ENCODE peak calls at places on chromosomes 4 and X, in eight cellular contexts. P, U, W, F, G, Q, J and X are unnamed samples.

GRCh38 chr4:80471701-80472100 is 136.2 kb downstream of the CFAP299 start:
- DNase-seq in P (no peak), U (peak), W (peak), F (no peak), G (no peak), Q (no peak), J (peak), X (peak)

GRCh38 chr4:111937368-111937767 is 207.9 kb upstream of the FAM241A start:
- DNase-seq in P (peak), U (peak), W (peak), F (no peak), G (no peak), Q (no peak), J (no peak), X (peak)

GRCh38 chr4:48727666-48728459 is 52.2 kb downstream of the FRYL start:
- DNase-seq in P (no peak), U (peak), W (no peak), F (no peak), G (no peak), Q (no peak), J (no peak), X (no peak)

GRCh38 chr4:155079866-155080265 is 128.6 kb upstream of the NPY2R start:
- DNase-seq in P (no peak), U (peak), W (peak), F (no peak), G (no peak), Q (no peak), J (no peak), X (peak)

GRCh38 chrX:38806875-38807601 is 5.8 kb downstream of the MID1IP1 start:
- DNase-seq in P (peak), U (peak), W (no peak), F (no peak), G (no peak), Q (no peak), J (no peak), X (no peak)

GRCh38 chr4:147398556-147398955 is 82.3 kb upstream of the EDNRA start:
- DNase-seq in P (no peak), U (no peak), W (no peak), F (no peak), G (no peak), Q (no peak), J (no peak), X (no peak)

GRCh38 chr4:108555701-108556100 is 64.7 kb upstream of the RPL34 start:
- DNase-seq in P (no peak), U (no peak), W (no peak), F (no peak), G (no peak), Q (no peak), J (no peak), X (peak)

GRCh38 chr4:78784255-78784654 is 8.1 kb downstream of the BMP2K start:
- DNase-seq in P (no peak), U (peak), W (peak), F (no peak), G (no peak), Q (no peak), J (no peak), X (peak)

GRCh38 chr4:86496094-86497060 is 97.7 kb upstream of the PTPN13 start:
- DNase-seq in P (peak), U (peak), W (peak), F (no peak), G (no peak), Q (no peak), J (no peak), X (peak)